ENCODE peak calls at places on chromosomes 1 and 21, in four cellular contexts. S is psoas muscle; R is WTC11; A is activated T-helper 1 cell treated with anti-CD3 and anti-CD28 coated beads, Interleukin-12 subunit alpha, Interleukin-12 subunit beta, Interleukin-2, Interleukin-4 antibody, amounts not matched to agents 30 ng/mL and 10 ng/mL and 1 ng/mL, durations not matched to agents 14 hours and 24 hours and 36 hours. P is an unnamed sample.

GRCh38 chr1:89725016-89725380 is 92.1 kb downstream of the LRRC8C start:
- DNase-seq in A (no peak), R (no peak), S (no peak), P (no peak)

GRCh38 chr1:118963456-118964430 is 24.4 kb downstream of the TBX15 start:
- DNase-seq in A (no peak), R (no peak), S (peak), P (no peak)

GRCh38 chr21:36966846-36967657 is 583 bp upstream of the HLCS start:
- DNase-seq in S (no peak), A (no peak), R (peak), P (no peak)

GRCh38 chr1:160261526-160261877 is 847 bp downstream of the DCAF8 start:
- DNase-seq in R (no peak), S (no peak), A (peak), P (peak)

GRCh38 chr1:54894271-54894670 is 7.3 kb upstream of the DHCR24 start:
- DNase-seq in A (no peak), S (no peak), R (no peak), P (no peak)

GRCh38 chr1:234040446-234041317 is 136.2 kb downstream of the SLC35F3 start:
- DNase-seq in S (no peak), R (no peak), A (no peak), P (no peak)

GRCh38 chr1:231694465-231695077 is 68.0 kb downstream of the DISC1 start:
- DNase-seq in R (no peak), A (no peak), S (peak), P (no peak)

GRCh38 chr21:34534522-34534921 is 22.5 kb upstream of the KCNE1 start:
- DNase-seq in A (no peak), S (no peak), R (no peak), P (peak)

GRCh38 chr1:167541610-167542009 is 12.0 kb downstream of the CREG1 start:
- DNase-seq in R (no peak), A (no peak), S (no peak), P (no peak)

GRCh38 chr1:212157252-212157651 is 121.7 kb downstream of the DTL start:
- DNase-seq in S (no peak), A (no peak), R (no peak), P (no peak)

GRCh38 chr1:86155807-86156561 is 588 bp downstream of the COL24A1 start:
- DNase-seq in R (peak), S (peak), A (no peak), P (no peak)